ENCODE peak calls at places on chromosomes 7 and 10, in eight cellular contexts. M is HepG2, T is WTC11, E is A549, Y is IMR-90, C is K562, R is H1, N is GM12878. Z is an unnamed sample.

GRCh38 chr10:80497187-80498038 is 40.3 kb upstream of the SH2D4B start:
- DNase-seq in C (peak), T (no peak), N (no peak), M (no peak), E (no peak), Y (peak), R (no peak), Z (no peak)

GRCh38 chr10:46541735-46542566 is 14.5 kb downstream of the GPRIN2 start:
- DNase-seq in Y (no peak), R (no peak), M (no peak), N (no peak), C (no peak), E (peak), T (peak), Z (peak)

GRCh38 chr7:125436220-125436619 is 506.6 kb upstream of the POT1 start:
- DNase-seq in E (no peak), N (no peak), T (no peak), C (no peak), M (no peak), Y (no peak), R (no peak), Z (no peak)

GRCh38 chr7:18257711-18258110 is 230.1 kb upstream of the PRPS1L1 start:
- DNase-seq in C (no peak), Y (peak), T (no peak), M (no peak), E (no peak), N (no peak), R (no peak), Z (no peak)

GRCh38 chr7:118183254-118183585 is 744 bp upstream of the LSM8 start:
- DNase-seq in M (no peak), Y (no peak), C (no peak), N (no peak), R (no peak), T (no peak), E (no peak), Z (peak)

GRCh38 chr7:1941464-1942025 is 271.5 kb downstream of the ELFN1 start:
- DNase-seq in E (no peak), N (no peak), Y (no peak), R (no peak), C (no peak), T (no peak), M (no peak), Z (no peak)

GRCh38 chr7:4103352-4104091 is 578.6 kb upstream of the FOXK1 start:
- DNase-seq in M (peak), T (no peak), E (peak), N (no peak), R (peak), C (peak), Y (peak), Z (peak)

GRCh38 chr7:1540391-1541271 is 10.1 kb downstream of the MAFK start:
- DNase-seq in N (no peak), E (no peak), M (no peak), C (no peak), R (no peak), Y (no peak), T (no peak), Z (no peak)

GRCh38 chr7:133560900-133561299 is 308.0 kb downstream of the EXOC4 start:
- DNase-seq in C (no peak), Y (no peak), T (no peak), N (no peak), E (no peak), M (no peak), R (no peak), Z (no peak)

GRCh38 chr10:95178797-95179196 is 15.2 kb upstream of the ACSM6 start:
- DNase-seq in C (no peak), R (no peak), M (peak), E (no peak), N (no peak), T (no peak), Y (no peak), Z (no peak)

GRCh38 chr10:35636942-35637341 is 5.2 kb downstream of the FZD8 start:
- DNase-seq in M (no peak), C (no peak), N (no peak), Y (no peak), E (no peak), R (no peak), T (no peak), Z (no peak)
- TF ChIP-seq USF2 in M (no peak), C (no peak), N (no peak), Y (no peak), E (no peak), R (no peak), T (no peak), Z (no peak)

DNA sequence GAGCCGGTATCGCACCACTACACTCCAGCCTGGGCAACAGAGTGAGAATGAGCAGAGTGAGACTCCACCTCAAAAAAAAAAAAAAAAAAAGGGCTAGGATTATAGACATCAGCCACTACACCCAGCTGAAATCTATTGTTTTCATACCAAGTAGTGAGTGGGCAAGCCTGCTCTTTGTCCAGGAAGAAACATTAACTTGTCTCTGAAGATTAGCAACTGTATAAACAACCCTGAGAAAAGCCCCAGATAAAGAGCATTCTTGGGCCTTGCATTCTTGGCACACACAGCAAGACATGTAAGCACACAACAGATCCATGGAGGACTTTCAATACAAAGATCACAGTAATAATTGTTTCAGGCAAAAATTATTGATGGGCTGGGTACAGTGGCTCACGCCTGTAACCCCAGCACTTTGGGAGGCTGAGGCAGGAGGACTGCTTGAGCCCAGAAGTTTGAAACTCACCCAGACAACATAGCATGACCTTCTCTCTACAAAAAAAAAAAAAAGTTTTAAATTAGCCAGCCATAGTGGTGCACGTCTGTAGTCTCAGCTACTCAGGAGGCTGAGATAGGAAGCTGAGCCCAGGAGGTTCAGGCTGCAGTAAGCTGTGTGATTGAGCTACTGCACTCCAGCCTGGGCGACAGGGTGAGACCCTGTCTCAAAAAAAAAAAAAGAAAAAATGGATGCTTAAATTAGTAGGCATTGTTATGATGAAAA is 4.4 kb downstream of the PSPH start:
- DNase-seq in C (no peak), T (no peak), R (no peak), M (peak), Y (peak), N (no peak), E (no peak), Z (no peak)
- TF ChIP-seq USF2 in C (no peak), T (no peak), R (no peak), M (no peak), Y (no peak), N (no peak), E (no peak), Z (no peak)

DNA sequence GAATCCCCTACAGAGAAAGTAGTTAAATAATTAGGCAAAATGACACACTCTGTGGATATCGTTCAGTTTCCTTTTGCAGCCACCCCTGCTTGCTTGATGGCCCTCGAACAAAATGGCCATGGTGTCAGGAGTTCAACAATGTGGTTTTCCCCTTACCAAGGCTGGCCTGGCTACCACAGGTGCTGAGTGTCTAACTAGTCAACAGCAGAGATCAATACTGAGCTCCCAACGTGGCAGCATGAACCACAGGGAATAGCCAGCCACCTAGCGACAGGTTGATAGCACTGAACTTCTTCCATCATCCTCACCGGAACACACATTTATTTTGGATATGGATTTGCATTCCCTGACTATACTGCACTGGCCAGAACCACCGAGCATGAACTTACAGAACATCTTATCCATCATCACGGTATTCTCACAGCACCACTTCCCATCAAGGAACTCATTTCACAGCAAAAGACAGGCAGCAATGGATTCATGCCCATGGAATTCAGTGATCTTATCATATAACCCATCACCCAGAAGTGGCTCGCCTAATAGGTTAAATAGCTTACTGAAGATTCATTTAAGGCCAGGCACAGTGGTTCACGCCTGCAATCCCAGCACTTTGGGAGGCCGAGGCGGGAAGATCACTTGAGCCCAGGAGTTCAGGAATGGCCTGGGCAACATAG is 6.3 kb downstream of the C10orf67 start:
- DNase-seq in N (no peak), Y (peak), C (peak), E (no peak), M (peak), T (peak), R (no peak), Z (no peak)
- TF ChIP-seq USF2 in N (no peak), Y (no peak), C (no peak), E (no peak), M (no peak), T (no peak), R (no peak), Z (no peak)

GRCh38 chr10:7157091-7157490 is 253.7 kb downstream of the SFMBT2 start:
- DNase-seq in E (no peak), Y (no peak), R (no peak), N (no peak), M (no peak), C (no peak), T (no peak), Z (no peak)
- TF ChIP-seq USF2 in E (no peak), Y (no peak), R (no peak), N (no peak), M (no peak), C (no peak), T (no peak), Z (no peak)

GRCh38 chr7:93622036-93622714 is 47.7 kb upstream of the CALCR start:
- DNase-seq in M (peak), R (no peak), T (peak), C (peak), E (peak), Y (peak), N (no peak), Z (peak)
- TF ChIP-seq USF2 in M (no peak), R (no peak), T (no peak), C (no peak), E (no peak), Y (no peak), N (no peak), Z (no peak)

DNA sequence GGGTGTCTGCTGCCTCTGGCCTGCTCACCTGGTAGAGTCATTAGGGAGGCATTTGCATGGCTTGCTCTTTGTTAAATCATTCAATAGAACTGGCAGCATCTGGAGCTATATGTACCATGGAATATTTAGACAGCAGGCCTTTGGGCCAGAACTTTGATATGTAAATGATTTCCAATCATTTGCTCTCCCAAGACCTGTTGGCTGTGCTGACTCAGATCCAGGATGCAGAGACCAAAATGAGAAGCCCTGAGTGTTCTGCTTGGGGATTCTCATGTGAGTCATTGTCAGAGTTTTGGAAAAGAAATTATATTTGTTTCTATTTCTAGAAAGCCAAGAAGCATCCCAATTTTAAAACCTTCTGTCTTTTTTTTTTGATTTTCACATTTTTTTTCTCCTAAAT is 257.6 kb upstream of the IGFBP3 start:
- DNase-seq in T (no peak), E (no peak), N (no peak), M (no peak), Y (peak), C (no peak), R (no peak), Z (no peak)
- TF ChIP-seq USF2 in T (no peak), E (no peak), N (no peak), M (no peak), Y (no peak), C (no peak), R (no peak), Z (no peak)

GRCh38 chr7:6639627-6640026 is 2.5 kb downstream of the ZNF316 start:
- DNase-seq in R (no peak), Y (no peak), M (no peak), C (no peak), T (no peak), N (no peak), E (no peak), Z (no peak)
- TF ChIP-seq USF2 in R (no peak), Y (no peak), M (no peak), C (no peak), T (no peak), N (no peak), E (no peak), Z (no peak)